ENCODE peak calls at places on chromosome 16, in five cellular contexts. N is IMR-90, R is heart left ventricle, W is retinal pigment epithelial cell, I is MM.1S. M is an unnamed sample.

GRCh38 chr16:4752351-4753100 is 14.4 kb downstream of the ZNF500 start:
- DNase-seq in W (no peak), N (no peak), I (no peak), R (peak; percentile 37), M (no peak)

GRCh38 chr16:3509470-3509928 is 8.7 kb downstream of the CLUAP1 start:
- DNase-seq in W (no peak), I (peak; percentile 85), N (no peak), R (no peak), M (peak; percentile 91)

GRCh38 chr16:85628651-85629050 is 15.5 kb downstream of the GSE1 start:
- DNase-seq in W (no peak), I (no peak), N (no peak), R (no peak), M (no peak)

GRCh38 chr16:48963306-48963705 is 318.3 kb downstream of the CBLN1 start:
- DNase-seq in R (no peak), W (no peak), I (no peak), N (peak; percentile 53), M (no peak)

GRCh38 chr16:78065344-78065743 is 34.1 kb upstream of the WWOX start:
- DNase-seq in I (no peak), R (no peak), W (no peak), N (no peak), M (no peak)

GRCh38 chr16:1494129-1494640 is 1.0 kb downstream of the TELO2 start:
- DNase-seq in I (no peak), W (no peak), N (peak; percentile 69), R (peak; percentile 84), M (peak; percentile 42)

GRCh38 chr16:88208112-88208511 is 174.6 kb upstream of the ZNF469 start:
- DNase-seq in N (no peak), W (no peak), R (no peak), I (no peak), M (no peak)

GRCh38 chr16:70692481-70693203 is 6.8 kb upstream of the MTSS2 start:
- DNase-seq in W (no peak), R (peak; percentile 52), N (no peak), I (no peak), M (no peak)

GRCh38 chr16:64065523-64065922 is 1056.3 kb downstream of the CDH11 start:
- DNase-seq in W (no peak), I (no peak), R (no peak), N (no peak), M (no peak)

GRCh38 chr16:72763927-72764628 is 283.9 kb downstream of the ZFHX3 start:
- DNase-seq in W (no peak), I (no peak), R (no peak), N (no peak), M (peak; percentile 20)

GRCh38 chr16:46954562-46954961 is 18.9 kb downstream of the DNAJA2 start:
- DNase-seq in I (no peak), R (no peak), W (no peak), N (no peak), M (no peak)

GRCh38 chr16:17590711-17591654 is 120.2 kb upstream of the XYLT1 start:
- DNase-seq in N (no peak), W (no peak), I (no peak), R (no peak), M (no peak)

GRCh38 chr16:65449526-65449925 is 327.7 kb upstream of the CDH11 start:
- DNase-seq in N (no peak), W (no peak), R (no peak), I (no peak), M (no peak)

GRCh38 chr16:65916995-65917394 is 449.5 kb upstream of the CDH5 start:
- DNase-seq in N (no peak), W (no peak), R (no peak), I (no peak), M (no peak)

GRCh38 chr16:89320717-89321501 is 103.4 kb downstream of the ZNF778 start:
- DNase-seq in W (no peak), R (peak; percentile 76), N (peak; percentile 61), I (no peak), M (no peak)

GRCh38 chr16:88570691-88571092 is 489 bp downstream of the ZC3H18 start:
- DNase-seq in I (peak; percentile 17), W (no peak), R (peak; percentile 64), N (no peak), M (peak; percentile 41)

GRCh38 chr16:14181371-14182050 is 110.4 kb downstream of the MRTFB start:
- DNase-seq in I (no peak), N (peak; percentile 89), R (no peak), W (peak; percentile 22), M (no peak)

GRCh38 chr16:1258218-1258587 is 2.3 kb downstream of the TPSD1 start:
- DNase-seq in W (no peak), N (no peak), R (no peak), I (no peak), M (no peak)

GRCh38 chr16:4376126-4376819 is 4.6 kb downstream of the VASN start:
- DNase-seq in I (no peak), N (peak; percentile 84), W (peak; percentile 58), R (peak; percentile 95), M (no peak)

GRCh38 chr16:11042205-11042604 is 97.8 kb downstream of the CLEC16A start:
- DNase-seq in R (no peak), N (no peak), I (no peak), W (no peak), M (no peak)

GRCh38 chr16:9219811-9220210 is 128.4 kb downstream of the HAPSTR1 start:
- DNase-seq in R (no peak), W (no peak), I (no peak), N (no peak), M (no peak)

GRCh38 chr16:87583453-87584131 is 18.7 kb upstream of the JPH3 start:
- DNase-seq in I (no peak), W (no peak), N (peak; percentile 65), R (no peak), M (no peak)

GRCh38 chr16:86316967-86317616 is 193.2 kb upstream of the FOXF1 start:
- DNase-seq in R (no peak), N (no peak), I (no peak), W (no peak), M (no peak)

GRCh38 chr16:64962786-64963185 is 159.1 kb downstream of the CDH11 start:
- DNase-seq in N (no peak), R (no peak), I (no peak), W (no peak), M (no peak)

GRCh38 chr16:4028144-4028543 is 88.1 kb downstream of the ADCY9 start:
- DNase-seq in R (no peak), I (no peak), N (no peak), W (no peak), M (no peak)

GRCh38 chr16:22948603-22949368 is 134.8 kb downstream of the HS3ST2 start:
- DNase-seq in N (peak; percentile 34), I (peak; percentile 71), R (no peak), W (peak; percentile 5), M (peak; percentile 62)

GRCh38 chr16:71840052-71840451 is 5.7 kb upstream of the ATXN1L start:
- DNase-seq in I (no peak), N (no peak), R (no peak), W (no peak), M (no peak)

GRCh38 chr16:66476328-66477027 is 49.4 kb downstream of the BEAN1 start:
- DNase-seq in N (no peak), I (peak; percentile 55), R (no peak), W (no peak), M (peak; percentile 26)

GRCh38 chr16:8753411-8754054 is 43.9 kb downstream of the TMEM186 start:
- DNase-seq in N (no peak), I (no peak), R (no peak), W (no peak), M (no peak)

GRCh38 chr16:64964126-64964540 is 157.7 kb downstream of the CDH11 start:
- DNase-seq in W (no peak), R (no peak), N (peak; percentile 86), I (no peak), M (no peak)

GRCh38 chr16:31428277-31428597 is at the start of gene COX6A2:
- DNase-seq in W (no peak), N (no peak), R (no peak), I (no peak), M (no peak)

GRCh38 chr16:30472328-30472942 is at the start of gene ITGAL:
- DNase-seq in W (no peak), I (peak; percentile 93), N (no peak), R (peak; percentile 75), M (peak; percentile 95)

GRCh38 chr16:71565812-71566700 is 10.8 kb downstream of the TAT start:
- DNase-seq in R (no peak), N (no peak), I (no peak), W (no peak), M (peak; percentile 55)

GRCh38 chr16:89922884-89923639 is at the start of gene TUBB3:
- DNase-seq in R (peak; percentile 90), I (peak; percentile 45), W (no peak), N (peak; percentile 77), M (peak; percentile 63)

GRCh38 chr16:2825899-2826298 is 4.2 kb upstream of the ZG16B start:
- DNase-seq in R (no peak), N (no peak), W (no peak), I (no peak), M (no peak)

GRCh38 chr16:64455275-64455674 is 666.6 kb downstream of the CDH11 start:
- DNase-seq in W (no peak), I (no peak), R (no peak), N (peak; percentile 53), M (no peak)

GRCh38 chr16:11586375-11586855 is 304 bp downstream of the LITAF start:
- DNase-seq in I (peak; percentile 19), N (no peak), W (no peak), R (no peak), M (peak; percentile 46)

DNA sequence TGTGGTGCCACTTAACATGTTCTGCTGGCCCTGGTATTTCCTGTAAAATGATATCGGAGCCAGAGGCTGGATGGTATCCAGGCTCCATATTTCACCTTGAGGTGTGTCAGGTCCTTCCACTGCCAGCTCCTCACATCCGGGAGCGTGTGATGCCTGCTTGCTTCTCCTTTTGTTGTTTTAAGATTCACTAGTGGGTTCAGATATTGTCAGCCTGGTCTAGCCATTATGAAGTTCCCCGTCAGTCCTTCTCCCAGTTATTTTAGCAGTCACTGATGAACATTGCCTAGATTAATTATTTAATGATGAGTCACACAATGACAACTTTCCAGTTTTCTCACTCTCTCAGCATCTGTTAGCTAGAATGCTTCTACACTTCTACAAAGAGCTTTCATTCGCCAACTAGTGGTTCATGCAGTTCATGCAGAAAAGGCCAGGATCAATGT is 11.3 kb downstream of the DNAAF1 start:
- DNase-seq in I (no peak), W (no peak), N (no peak), R (no peak), M (no peak)
- TF ChIP-seq CTCF in I (no peak), W (peak; percentile 24), N (peak; percentile 14), R (no peak), M (no peak)

DNA sequence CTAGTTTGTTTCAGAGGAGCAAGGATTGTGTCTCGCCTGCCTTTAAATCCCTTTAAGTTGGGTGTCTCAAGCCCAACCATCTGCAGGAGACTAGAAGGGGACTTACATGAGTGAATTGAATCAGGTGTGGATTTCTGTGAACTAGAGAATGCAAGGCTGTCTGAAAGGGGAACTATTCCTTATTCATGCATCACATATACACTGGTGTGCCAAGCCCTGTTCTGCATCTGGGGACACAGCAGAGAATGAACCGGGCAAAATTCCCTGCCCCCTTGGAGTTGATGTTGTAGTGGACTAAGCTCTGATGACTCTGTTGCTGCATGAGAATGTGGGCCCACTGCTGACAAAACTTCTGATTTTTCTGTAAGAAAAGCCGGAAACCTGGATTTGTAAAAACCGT is 130.8 kb downstream of the PRKCB start:
- DNase-seq in I (no peak), W (no peak), R (no peak), N (no peak), M (no peak)
- H3K4me3 ChIP-seq in I (no peak overlapping the region), W (no peak overlapping the region), R (no peak overlapping the region), N (no peak overlapping the region), M (no peak overlapping the region)

GRCh38 chr16:28610595-28611270 is 889 bp upstream of the SULT1A1 start:
- DNase-seq in W (no peak), R (no peak), I (no peak), N (no peak), M (no peak)
- TF ChIP-seq CTCF in W (no peak), R (no peak), I (no peak), N (no peak), M (no peak)

GRCh38 chr16:15854906-15855703 is 1.7 kb downstream of the MYH11 start:
- DNase-seq in W (no peak), I (no peak), N (no peak), R (no peak), M (no peak)
- H3K4me3 ChIP-seq in W (no peak overlapping the region), I (peak overlapping the region; percentile 16), N (no peak overlapping the region), R (no peak overlapping the region), M (no peak overlapping the region)